ENCODE peak calls at places on chromosomes 7 and 10, in five cellular contexts. T is GM12878, L is HepG2, J is K562, H is SK-N-SH. Z is an unnamed sample.

GRCh38 chr10:87767253-87767652 is 50.8 kb downstream of the ATAD1 start:
- DNase-seq in T (no peak), L (no peak), J (no peak), H (no peak), Z (no peak)

GRCh38 chr10:46014683-46015405 is 15.6 kb downstream of the NCOA4 start:
- DNase-seq in T (no peak), L (no peak), J (no peak), H (no peak), Z (no peak)

GRCh38 chr10:80462277-80462985 is 8.3 kb downstream of the TSPAN14 start:
- DNase-seq in T (no peak), L (no peak), J (no peak), H (no peak), Z (no peak)

GRCh38 chr7:103748680-103749079 is 240.8 kb downstream of the RELN start:
- DNase-seq in T (no peak), L (no peak), J (no peak), H (no peak), Z (no peak)

GRCh38 chr10:28761084-28761875 is 84.0 kb downstream of the BAMBI start:
- DNase-seq in T (no peak), L (no peak), J (no peak), H (no peak), Z (no peak)

GRCh38 chr7:87833130-87833529 is 43.0 kb downstream of the SLC25A40 start:
- DNase-seq in T (no peak), L (no peak), J (no peak), H (no peak), Z (no peak)

GRCh38 chr10:104253106-104253505 is 1.6 kb upstream of the GSTO1 start:
- DNase-seq in T (no peak), L (peak; percentile 96), J (peak; percentile 78), H (no peak), Z (no peak)

GRCh38 chr7:55244346-55244745 is 120.8 kb upstream of the LANCL2 start:
- DNase-seq in T (no peak), L (no peak), J (no peak), H (no peak), Z (no peak)

GRCh38 chr10:132535065-132535651 is 2.4 kb upstream of the INPP5A start:
- DNase-seq in T (no peak), L (no peak), J (no peak), H (no peak), Z (no peak)

GRCh38 chr10:127851661-127852205 is 41.0 kb downstream of the CLRN3 start:
- DNase-seq in T (no peak), L (no peak), J (no peak), H (no peak), Z (no peak)

GRCh38 chr10:89414879-89415821 is 782 bp downstream of the IFIT5 start:
- DNase-seq in T (no peak), L (no peak), J (no peak), H (peak; percentile 82), Z (no peak)

GRCh38 chr10:43190775-43191174 is 52.5 kb downstream of the CSGALNACT2 start:
- DNase-seq in T (no peak), L (no peak), J (no peak), H (no peak), Z (no peak)

GRCh38 chr7:24821045-24821853 is 64.0 kb upstream of the GSDME start:
- DNase-seq in T (peak; percentile 88), L (peak; percentile 35), J (peak; percentile 86), H (no peak), Z (peak; percentile 86)

GRCh38 chr7:77359599-77359998 is 56.5 kb downstream of the GSAP start:
- DNase-seq in T (no peak), L (no peak), J (no peak), H (no peak), Z (no peak)

GRCh38 chr7:141354251-141354650 is 197.0 kb upstream of the AGK start:
- DNase-seq in T (no peak), L (no peak), J (no peak), H (no peak), Z (no peak)

GRCh38 chr7:157466473-157467261 is 129.9 kb downstream of the DNAJB6 start:
- DNase-seq in T (no peak), L (no peak), J (peak; percentile 67), H (no peak), Z (no peak)

GRCh38 chr10:60497364-60497763 is 107.7 kb upstream of the ANK3 start:
- DNase-seq in T (no peak), L (no peak), J (no peak), H (no peak), Z (no peak)

GRCh38 chr7:98618786-98619185 is 1.7 kb downstream of the NPTX2 start:
- DNase-seq in T (no peak), L (no peak), J (no peak), H (no peak), Z (no peak)

GRCh38 chr10:127157506-127158205 is 38.7 kb downstream of the INSYN2A start:
- DNase-seq in T (no peak), L (no peak), J (no peak), H (no peak), Z (no peak)

GRCh38 chr10:113320980-113321379 is 231.9 kb upstream of the HABP2 start:
- DNase-seq in T (no peak), L (no peak), J (no peak), H (no peak), Z (no peak)

GRCh38 chr7:17654940-17655339 is 285.4 kb downstream of the SNX13 start:
- DNase-seq in T (no peak), L (no peak), J (no peak), H (no peak), Z (no peak)

GRCh38 chr10:16352146-16352545 is 84.7 kb upstream of the PTER start:
- DNase-seq in T (no peak), L (no peak), J (no peak), H (no peak), Z (no peak)

GRCh38 chr10:35554461-35555056 is 50.6 kb upstream of the GJD4 start:
- DNase-seq in T (no peak), L (no peak), J (no peak), H (no peak), Z (no peak)

GRCh38 chr10:131692176-131692575 is 208.6 kb upstream of the PPP2R2D start:
- DNase-seq in T (no peak), L (no peak), J (no peak), H (no peak), Z (no peak)

GRCh38 chr10:95236068-95236903 is 42.2 kb downstream of the ACSM6 start:
- DNase-seq in T (peak; percentile 90), L (no peak), J (no peak), H (no peak), Z (no peak)

GRCh38 chr10:49359349-49360231 is 36.3 kb downstream of the DRGX start:
- DNase-seq in T (no peak), L (peak; percentile 7), J (no peak), H (peak; percentile 85), Z (peak; percentile 14)

GRCh38 chr10:94218496-94219183 is 144.1 kb downstream of the NOC3L start:
- DNase-seq in T (no peak), L (no peak), J (no peak), H (no peak), Z (no peak)

GRCh38 chr7:25351761-25352160 is 123.5 kb upstream of the NPVF start:
- DNase-seq in T (no peak), L (no peak), J (no peak), H (no peak), Z (no peak)

GRCh38 chr10:72328829-72329204 is 25.9 kb downstream of the DNAJB12 start:
- DNase-seq in T (no peak), L (no peak), J (no peak), H (no peak), Z (no peak)
- TF ChIP-seq REST in T (no peak), L (no peak), J (no peak), H (no peak), Z (no peak)

DNA sequence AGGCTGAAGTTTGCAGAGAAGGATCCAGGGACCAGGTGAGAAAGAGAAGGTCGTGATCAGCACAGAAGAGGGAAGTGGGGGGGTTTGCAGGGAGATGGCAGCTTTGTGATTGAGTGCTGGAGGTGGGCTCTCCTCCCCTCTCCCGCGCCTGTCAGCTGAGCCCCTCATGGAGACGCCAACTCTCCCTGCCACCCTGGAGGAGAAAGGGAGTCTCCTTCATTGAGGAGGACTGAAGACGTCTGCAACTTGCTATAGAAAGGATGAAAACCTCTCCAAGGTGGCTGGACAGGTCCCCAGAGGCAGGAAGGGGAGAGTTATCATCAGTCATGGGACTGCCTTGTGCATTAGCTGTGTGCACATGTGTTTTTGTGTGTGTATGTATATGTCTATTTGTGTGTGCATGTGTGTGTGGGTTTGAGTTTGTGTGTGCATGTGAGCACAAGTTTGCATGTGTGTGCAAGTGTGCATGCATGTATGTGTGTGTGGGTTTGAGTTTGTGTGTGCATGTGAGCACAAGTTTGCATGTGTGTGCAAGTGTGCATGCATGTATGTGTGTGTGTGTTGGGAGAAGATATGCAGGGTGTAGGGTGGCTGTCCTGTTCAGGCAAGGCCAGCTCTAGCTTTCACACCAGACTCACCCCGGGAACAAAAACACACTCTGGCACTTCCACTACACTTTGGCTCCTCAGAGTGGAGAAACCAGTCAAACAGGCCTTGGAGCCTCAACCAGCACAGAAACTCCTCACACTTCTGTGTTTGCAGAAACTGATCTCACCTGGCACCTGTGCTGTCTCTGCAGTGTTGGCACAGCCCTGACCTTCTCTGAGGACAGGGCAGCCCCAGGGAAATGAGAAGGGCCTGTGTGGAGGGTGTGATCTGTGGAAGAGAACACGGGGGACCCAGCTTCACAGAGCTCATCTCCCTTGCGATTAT is 3.8 kb upstream of the CALML5 start:
- DNase-seq in T (no peak), L (no peak), J (no peak), H (no peak), Z (no peak)
- TF ChIP-seq POLR2AphosphoS5 in T (no peak), L (no peak), J (no peak), H (no peak), Z (no peak)

DNA sequence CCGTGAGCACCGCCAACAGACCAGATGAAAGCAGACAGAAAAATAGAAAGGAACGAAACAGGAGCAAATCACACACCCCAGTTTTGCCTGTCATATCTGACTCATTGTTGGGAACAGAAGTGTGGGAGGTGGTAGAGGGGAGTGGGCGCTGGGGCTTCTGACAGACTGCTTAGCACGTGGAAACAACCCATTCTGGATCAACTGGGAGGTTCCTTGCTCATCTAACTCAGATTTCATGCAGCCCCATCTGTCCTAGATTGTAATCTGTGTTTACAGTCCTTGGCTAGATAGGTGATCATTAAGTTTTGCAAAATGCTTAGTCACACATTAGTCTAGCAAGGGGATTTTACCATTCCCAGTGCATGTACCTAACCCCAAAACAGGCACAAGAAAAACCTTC is 154.1 kb downstream of the NRP1 start:
- DNase-seq in T (no peak), L (peak; percentile 4), J (no peak), H (no peak), Z (no peak)
- TF ChIP-seq GABPA in T (no peak), L (no peak), J (no peak), H (no peak), Z (no peak)

GRCh38 chr10:97944772-97945171 is 85.6 kb downstream of the CRTAC1 start:
- DNase-seq in T (no peak), L (no peak), J (no peak), H (no peak), Z (no peak)

GRCh38 chr10:97949462-97949861 is 81.0 kb downstream of the CRTAC1 start:
- DNase-seq in T (no peak), L (no peak), J (no peak), H (no peak), Z (no peak)

GRCh38 chr10:97943294-97943693 is 87.1 kb downstream of the CRTAC1 start:
- DNase-seq in T (no peak), L (no peak), J (no peak), H (no peak), Z (no peak)

DNA sequence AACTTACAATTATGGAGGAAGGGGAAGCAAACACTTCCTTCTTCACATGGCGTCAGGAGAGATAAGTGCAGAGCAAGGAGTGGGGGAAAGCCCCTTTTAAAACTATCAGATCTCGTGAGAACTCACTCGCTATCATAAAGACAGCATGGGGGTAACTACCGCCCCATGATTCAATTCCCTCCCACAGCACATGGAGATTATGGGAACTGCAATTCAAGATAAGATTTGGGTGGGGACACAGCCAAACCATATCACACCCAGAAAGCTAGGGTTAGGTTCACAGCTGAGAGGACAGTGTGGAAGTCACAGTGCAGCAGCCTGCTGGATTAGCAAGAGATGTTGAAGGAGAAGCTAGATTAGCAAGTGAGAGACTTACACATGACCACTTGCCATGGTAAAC is 81.6 kb downstream of the CRTAC1 start:
- DNase-seq in T (no peak), L (no peak), J (peak; percentile 26), H (no peak), Z (no peak)
- TF ChIP-seq REST in T (no peak), L (no peak), J (no peak), H (no peak), Z (no peak)

Z was measured in HL-60.